ENCODE peak calls at places on chromosomes 7 and 10, in four cellular contexts. H is HepG2, X is ovary, O is astrocyte of the spinal cord. D is an unnamed sample.

GRCh38 chr10:13294156-13294555 is 5.7 kb downstream of the PHYH start:
- DNase-seq in H (no peak), X (no peak), O (no peak), D (no peak)

GRCh38 chr10:47159361-47160228 is 140.4 kb upstream of the GDF10 start:
- DNase-seq in X (no peak), O (no peak), H (no peak), D (no peak)

GRCh38 chr10:33349273-33349672 is 14.8 kb upstream of the NRP1 start:
- DNase-seq in O (no peak), X (no peak), H (no peak), D (no peak)

GRCh38 chr7:36535866-36536664 is 146.4 kb downstream of the ANLN start:
- DNase-seq in H (no peak), X (no peak), O (peak), D (no peak)

GRCh38 chr7:18607025-18607424 is 111.5 kb downstream of the HDAC9 start:
- DNase-seq in X (no peak), H (no peak), O (peak), D (no peak)

GRCh38 chr10:69958232-69958902 is 94.3 kb upstream of the MACROH2A2 start:
- DNase-seq in H (peak), X (no peak), O (peak), D (peak)

GRCh38 chr10:91885362-91886079 is 23.8 kb downstream of the FGFBP3 start:
- DNase-seq in X (no peak), H (no peak), O (no peak), D (no peak)

GRCh38 chr7:48832303-48832845 is 92.0 kb upstream of the CDC14C start:
- DNase-seq in O (no peak), H (no peak), X (no peak), D (no peak)

GRCh38 chr7:131525820-131526219 is 30.6 kb downstream of the PODXL start:
- DNase-seq in O (no peak), H (no peak), X (no peak), D (no peak)

GRCh38 chr7:131521651-131522163 is 34.7 kb downstream of the PODXL start:
- DNase-seq in O (peak), X (peak), H (no peak), D (no peak)

GRCh38 chr7:131524116-131524515 is 32.3 kb downstream of the PODXL start:
- DNase-seq in X (no peak), H (no peak), O (no peak), D (no peak)

GRCh38 chr7:131524699-131525098 is 31.7 kb downstream of the PODXL start:
- DNase-seq in X (no peak), O (no peak), H (no peak), D (no peak)

GRCh38 chr7:131522325-131522920 is 34.0 kb downstream of the PODXL start:
- DNase-seq in H (no peak), O (peak), X (no peak), D (no peak)
- H3K4me3 ChIP-seq in H (no peak), O (no peak), X (no peak), D (no peak)

DNA sequence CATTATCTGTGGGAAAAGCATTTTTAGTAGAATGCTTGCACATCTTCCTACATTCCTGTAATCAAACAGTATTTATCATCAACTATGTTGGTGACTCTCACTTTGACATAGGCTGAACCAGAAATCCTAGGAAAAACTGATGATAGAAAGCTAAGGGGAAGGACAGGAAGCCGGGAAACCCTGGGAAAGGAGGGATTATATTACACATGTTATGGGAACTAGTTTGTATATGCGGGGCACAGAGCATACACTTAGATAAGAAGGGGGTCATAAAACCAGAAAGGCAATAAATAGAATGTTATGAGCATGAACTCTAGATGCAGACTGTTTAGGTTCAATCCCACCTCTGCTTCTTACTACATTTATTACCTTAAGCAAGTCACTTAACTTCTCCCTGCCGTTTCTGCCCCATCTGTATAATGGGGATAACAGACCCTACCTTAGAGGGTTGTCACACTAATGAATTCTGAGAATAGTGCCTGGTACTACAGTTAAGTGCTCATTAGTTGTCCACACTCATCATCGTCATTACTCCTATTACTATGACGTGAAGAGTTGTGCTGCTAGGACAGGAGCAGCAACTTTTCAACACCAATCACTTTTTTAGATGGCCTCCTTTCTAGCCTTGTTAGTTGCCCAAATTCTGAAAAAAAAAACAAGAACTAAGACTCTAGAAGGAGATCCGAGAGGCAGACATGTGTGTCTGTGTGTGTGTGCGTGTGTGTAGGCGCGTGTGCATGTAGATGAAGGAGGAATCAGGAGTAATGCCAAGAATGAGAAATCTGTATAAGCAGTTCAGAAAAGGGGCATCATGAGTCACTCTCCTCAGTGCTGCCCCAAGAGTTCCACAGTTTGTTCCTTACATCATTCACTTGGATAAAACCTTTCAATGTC is 52.2 kb downstream of the KMT2C start:
- DNase-seq in H (no peak), X (no peak), O (peak), D (peak)
- TF ChIP-seq CTCF in H (no peak), X (no peak), O (no peak), D (no peak)

GRCh38 chr7:128908750-128909385 is 1.6 kb downstream of the KCP start:
- DNase-seq in H (no peak), O (no peak), X (no peak), D (no peak)
- H3K4me3 ChIP-seq in H (no peak), O (no peak), X (no peak), D (no peak)

GRCh38 chr7:150566123-150566522 is 1.1 kb upstream of the GIMAP4 start:
- DNase-seq in H (no peak), O (no peak), X (no peak), D (no peak)

GRCh38 chr7:150564045-150564444 is 3.1 kb upstream of the GIMAP4 start:
- DNase-seq in O (no peak), X (no peak), H (no peak), D (no peak)

GRCh38 chr7:150560486-150560885 is 6.7 kb upstream of the GIMAP4 start:
- DNase-seq in O (no peak), H (no peak), X (no peak), D (no peak)

GRCh38 chr7:150565239-150565638 is 2.0 kb upstream of the GIMAP4 start:
- DNase-seq in X (no peak), O (no peak), H (no peak), D (no peak)

DNA sequence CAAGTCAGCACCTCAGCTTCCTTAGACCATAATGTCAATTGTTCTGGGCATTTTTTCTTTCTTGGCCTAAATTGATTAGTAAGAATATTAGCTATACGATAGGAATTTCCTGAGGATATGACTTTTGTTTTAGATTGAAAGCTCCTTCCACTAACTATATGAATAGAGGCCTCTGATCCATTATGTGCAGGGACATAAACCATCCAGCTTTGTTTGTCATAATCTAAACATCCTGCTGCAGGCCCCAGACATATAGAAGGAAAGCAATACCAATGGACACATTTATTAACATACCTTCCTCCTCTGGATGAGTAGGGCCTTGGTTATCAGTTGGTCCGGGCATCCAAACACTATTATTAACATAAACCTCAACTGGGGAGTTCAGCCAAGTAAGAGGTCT is 4.3 kb upstream of the GIMAP4 start:
- DNase-seq in X (no peak), O (no peak), H (no peak), D (no peak)
- TF ChIP-seq CTCF in X (no peak), O (no peak), H (no peak), D (no peak)

DNA sequence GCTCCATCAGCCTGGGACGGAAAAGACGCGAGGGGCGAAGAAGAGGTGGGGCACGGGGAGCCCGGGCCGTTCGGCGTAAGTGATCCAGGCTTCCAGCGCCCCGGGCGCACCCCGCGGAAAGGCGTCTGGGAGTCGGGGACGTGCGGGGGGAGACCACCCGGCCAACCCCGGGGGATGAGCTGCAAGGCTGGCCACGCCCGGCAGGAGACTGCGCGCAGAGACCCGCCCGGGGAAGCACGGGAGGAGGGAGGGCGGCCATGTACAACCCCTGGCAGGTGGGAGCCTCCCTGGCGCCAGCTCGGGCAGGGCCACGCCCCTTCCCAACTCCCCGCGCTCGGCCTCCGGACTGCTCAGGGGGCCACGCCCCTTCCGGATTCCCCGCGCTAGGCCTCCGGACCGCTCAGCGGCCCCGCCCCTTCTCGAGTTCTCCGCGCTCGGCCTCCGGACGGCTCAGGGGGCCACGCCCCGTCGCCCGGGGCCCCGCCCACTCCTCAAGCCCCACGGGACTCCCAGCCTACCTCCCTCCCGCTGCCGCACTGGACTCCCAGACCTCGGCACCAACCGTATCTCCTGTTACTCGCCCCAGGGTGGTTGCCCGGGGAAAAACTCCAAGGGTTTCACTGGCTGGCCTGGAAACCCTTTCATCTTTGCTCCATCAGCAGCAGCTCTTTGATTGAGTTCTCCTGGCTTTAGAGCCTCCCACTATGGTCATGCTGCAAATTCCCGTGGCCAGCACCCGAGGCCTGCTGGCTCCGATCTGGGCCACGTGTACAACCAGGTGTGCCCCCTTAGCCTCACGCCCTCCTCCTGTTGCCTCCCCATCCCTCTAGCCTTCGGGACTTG is 284.4 kb downstream of the ZEB1 start:
- DNase-seq in X (peak), H (peak), O (peak), D (peak)
- H3K4me3 ChIP-seq in X (peak), H (peak), O (peak), D (peak)